ENCODE peak calls at places on chromosomes 5 and 9, in six cellular contexts. F is fibroblast of lung, Y is K562, M is astrocyte, G is endothelial cell of umbilical vein, C is GM23338. Q is an unnamed sample.

GRCh38 chr9:35736201-35736633 is 3.8 kb downstream of the CREB3 start:
- DNase-seq in F (peak; percentile 66), Y (peak; percentile 39), M (peak; percentile 47), G (peak; percentile 87), C (peak; percentile 87), Q (peak; percentile 20)

GRCh38 chr5:56327810-56328209 is 94.7 kb upstream of the ANKRD55 start:
- DNase-seq in F (no peak), Y (no peak), M (no peak), G (peak; percentile 28), C (no peak), Q (no peak)

GRCh38 chr5:118592678-118593328 is 395.5 kb downstream of the DTWD2 start:
- DNase-seq in F (no peak), Y (no peak), M (no peak), G (no peak), C (peak; percentile 64), Q (no peak)

GRCh38 chr5:83253731-83254130 is 176.4 kb downstream of the XRCC4 start:
- DNase-seq in F (peak; percentile 50), Y (no peak), M (peak; percentile 47), G (no peak), C (peak; percentile 3), Q (no peak)

GRCh38 chr5:88269222-88269771 is 652 bp upstream of the TMEM161B start:
- DNase-seq in F (peak; percentile 30), Y (peak; percentile 16), M (peak; percentile 12), G (peak; percentile 28), C (peak; percentile 46), Q (no peak)

GRCh38 chr9:132025766-132026165 is 53.9 kb downstream of the MED27 start:
- DNase-seq in F (no peak), Y (no peak), M (no peak), G (no peak), C (no peak), Q (no peak)

GRCh38 chr9:107819772-107820171 is 330.2 kb upstream of the KLF4 start:
- DNase-seq in F (no peak), Y (no peak), M (no peak), G (no peak), C (no peak), Q (no peak)

GRCh38 chr9:127307802-127308201 is 43.2 kb downstream of the GARNL3 start:
- DNase-seq in F (no peak), Y (no peak), M (no peak), G (no peak), C (no peak), Q (no peak)

GRCh38 chr5:13866792-13867191 is 77.7 kb downstream of the DNAH5 start:
- DNase-seq in F (peak; percentile 37), Y (peak; percentile 41), M (peak; percentile 19), G (peak; percentile 18), C (peak; percentile 71), Q (peak; percentile 24)

GRCh38 chr9:121972501-121972981 is 120.6 kb downstream of the TTLL11 start:
- DNase-seq in F (peak; percentile 86), Y (no peak), M (peak; percentile 76), G (peak; percentile 75), C (peak; percentile 23), Q (no peak)

GRCh38 chr5:72630721-72631120 is 123.5 kb upstream of the ZNF366 start:
- DNase-seq in F (no peak), Y (no peak), M (no peak), G (no peak), C (no peak), Q (no peak)

GRCh38 chr5:131068893-131069643 is 96.0 kb downstream of the HINT1 start:
- DNase-seq in F (no peak), Y (no peak), M (no peak), G (no peak), C (no peak), Q (no peak)

GRCh38 chr5:56023296-56023695 is 28.5 kb upstream of the IL6ST start:
- DNase-seq in F (no peak), Y (no peak), M (no peak), G (no peak), C (no peak), Q (no peak)

GRCh38 chr5:149979898-149980297 is 19.3 kb downstream of the SLC26A2 start:
- DNase-seq in F (no peak), Y (no peak), M (no peak), G (no peak), C (no peak), Q (no peak)

GRCh38 chr9:11871832-11872231 is 821.4 kb upstream of the TYRP1 start:
- DNase-seq in F (no peak), Y (no peak), M (no peak), G (no peak), C (no peak), Q (no peak)

GRCh38 chr9:137311171-137311970 is 9.3 kb upstream of the NRARP start:
- DNase-seq in F (no peak), Y (peak; percentile 78), M (peak; percentile 30), G (no peak), C (no peak), Q (no peak)

GRCh38 chr5:136077046-136077445 is 48.3 kb downstream of the TGFBI start:
- DNase-seq in F (no peak), Y (no peak), M (no peak), G (no peak), C (no peak), Q (no peak)

GRCh38 chr5:38110130-38110529 is 148.2 kb upstream of the EGFLAM start:
- DNase-seq in F (no peak), Y (no peak), M (no peak), G (no peak), C (no peak), Q (no peak)

GRCh38 chr9:114674798-114675554 is 7.0 kb downstream of the TEX48 start:
- DNase-seq in F (peak; percentile 51), Y (no peak), M (peak; percentile 56), G (no peak), C (no peak), Q (no peak)

GRCh38 chr5:68652507-68652906 is 437.0 kb downstream of the PIK3R1 start:
- DNase-seq in F (peak; percentile 27), Y (no peak), M (peak; percentile 25), G (no peak), C (no peak), Q (no peak)

GRCh38 chr5:171520300-171521170 is 101.1 kb downstream of the FGF18 start:
- DNase-seq in F (peak; percentile 68), Y (no peak), M (peak; percentile 56), G (peak; percentile 20), C (peak; percentile 89), Q (no peak)

GRCh38 chr5:180553530-180553929 is 37.8 kb downstream of the SCGB3A1 start:
- DNase-seq in F (no peak), Y (peak; percentile 47), M (no peak), G (no peak), C (no peak), Q (no peak)

GRCh38 chr9:131500377-131500776 is 2.3 kb upstream of the POMT1 start:
- DNase-seq in F (no peak), Y (no peak), M (no peak), G (no peak), C (no peak), Q (no peak)

GRCh38 chr9:89872913-89873707 is 268.3 kb downstream of the GADD45G start:
- DNase-seq in F (no peak), Y (no peak), M (no peak), G (no peak), C (no peak), Q (no peak)

GRCh38 chr5:72459089-72459661 is 48.0 kb downstream of the ZNF366 start:
- DNase-seq in F (peak; percentile 46), Y (no peak), M (peak; percentile 33), G (peak; percentile 26), C (no peak), Q (no peak)

GRCh38 chr9:21043841-21044240 is 12.4 kb upstream of the HACD4 start:
- DNase-seq in F (no peak), Y (no peak), M (no peak), G (no peak), C (no peak), Q (no peak)

GRCh38 chr5:170565077-170565476 is 61.3 kb downstream of the KCNIP1 start:
- DNase-seq in F (no peak), Y (no peak), M (no peak), G (no peak), C (no peak), Q (no peak)

DNA sequence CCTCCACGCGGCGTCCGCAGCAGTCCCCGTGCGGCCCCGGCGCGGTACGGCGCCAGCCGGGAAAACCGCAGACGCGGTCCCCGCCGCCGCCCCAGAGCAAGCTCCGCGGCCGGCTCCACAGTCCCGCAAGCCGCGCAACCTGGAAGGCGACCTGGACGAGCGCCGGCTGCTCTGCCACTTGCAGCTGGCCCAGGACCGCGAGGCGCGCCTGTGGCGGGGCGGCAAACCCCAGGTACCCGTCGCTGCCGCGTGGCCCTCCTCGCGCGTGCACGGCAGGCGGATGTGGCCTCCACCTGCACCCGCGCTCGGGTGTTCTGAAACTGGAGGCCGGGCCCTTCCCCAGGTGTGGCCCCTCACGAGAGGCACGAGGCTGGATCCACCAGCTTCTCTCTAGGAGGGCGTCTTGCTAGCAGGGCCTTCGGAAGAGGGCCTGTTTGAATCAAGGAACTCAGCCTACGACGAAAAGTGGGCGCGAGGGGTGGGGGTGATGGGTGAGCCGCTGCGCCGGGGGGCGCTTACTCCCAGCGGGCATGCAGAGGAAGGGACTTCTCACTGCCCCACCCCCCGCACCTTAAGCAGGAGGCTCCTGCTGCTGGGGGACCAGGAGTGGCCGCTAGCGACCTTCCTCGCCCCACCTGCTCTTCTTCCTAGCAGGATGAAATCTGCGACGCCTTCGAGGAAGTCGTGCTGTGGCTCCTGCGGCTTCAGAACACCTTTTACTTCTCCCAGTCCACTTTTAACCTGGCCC is 641 bp downstream of the CCNI2 start:
- DNase-seq in F (no peak), Y (no peak), M (no peak), G (no peak), C (peak; percentile 63), Q (no peak)
- TF ChIP-seq EZH2 in F (peak; percentile 76), Y (no peak), M (peak; percentile 90), G (peak; percentile 55), C (peak; percentile 64), Q (no peak)

GRCh38 chr5:139982975-139983240 is 60.2 kb downstream of the NRG2 start:
- DNase-seq in F (no peak), Y (no peak), M (no peak), G (no peak), C (no peak), Q (no peak)
- TF ChIP-seq EZH2 in F (no peak), Y (no peak), M (no peak), G (no peak), C (no peak), Q (no peak)

DNA sequence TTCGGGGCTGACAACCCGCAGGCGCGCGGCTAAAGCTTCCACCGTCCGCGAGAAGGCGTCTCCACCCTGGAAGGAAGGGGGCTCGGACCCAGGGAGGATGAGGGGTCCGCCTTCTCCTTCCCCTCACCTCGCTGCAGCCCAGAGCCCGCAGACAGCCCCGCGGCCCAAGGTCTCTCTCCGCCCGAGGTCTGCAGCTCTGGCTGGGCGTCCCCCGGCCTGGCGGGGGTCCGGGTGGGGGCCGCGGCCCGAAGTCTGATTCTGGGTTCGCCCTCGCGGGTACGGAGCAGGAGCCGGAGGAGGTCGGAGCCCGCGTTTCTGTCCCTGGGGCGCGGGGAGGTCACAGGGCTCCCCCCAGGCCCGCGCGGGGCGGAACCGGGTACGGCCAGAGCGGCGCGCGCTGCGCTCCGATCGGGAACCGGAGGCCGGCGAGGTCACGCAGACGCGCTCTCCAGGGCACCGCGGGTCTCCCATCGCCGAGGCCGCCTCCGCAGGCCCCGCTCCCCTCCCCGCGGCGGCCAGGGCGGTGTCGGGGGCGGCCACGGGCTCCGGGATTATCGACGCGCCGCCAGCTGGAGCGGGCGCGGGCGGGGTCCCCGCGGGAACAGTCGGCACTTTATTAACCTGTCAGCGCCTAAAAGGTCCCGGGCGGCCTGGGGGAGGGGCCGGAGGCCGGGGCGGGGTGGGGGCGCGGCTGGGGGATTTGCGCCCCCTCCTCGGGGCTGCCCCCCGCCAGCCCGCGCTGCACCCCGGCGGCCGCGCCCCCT is 11.6 kb downstream of the LHX3 start:
- DNase-seq in F (no peak), Y (peak; percentile 67), M (no peak), G (no peak), C (peak; percentile 38), Q (no peak)
- TF ChIP-seq EZH2 in F (peak; percentile 94), Y (no peak), M (peak; percentile 99), G (peak; percentile 96), C (peak; percentile 67), Q (no peak)

GRCh38 chr9:37371565-37372464 is 50.7 kb upstream of the GRHPR start:
- DNase-seq in F (peak; percentile 77), Y (no peak), M (peak; percentile 68), G (no peak), C (no peak), Q (no peak)
- TF ChIP-seq EZH2 in F (no peak), Y (no peak), M (no peak), G (no peak), C (no peak), Q (no peak)

Q was measured in SK-N-MC.